ENCODE peak calls at places on chromosomes 7 and 10, in nine cellular contexts. D is transverse colon, W is A549, J is K562, F is upper lobe of left lung, Q is ovary, A is SK-N-SH, C is sigmoid colon, U is HepG2. P is an unnamed sample.

GRCh38 chr10:102764340-102765257 is 20.9 kb downstream of the WBP1L start:
- DNase-seq in W (no peak), C (no peak), J (no peak), U (no peak), Q (no peak), F (no peak), D (no peak), A (no peak), P (no peak)

GRCh38 chr10:70575874-70576802 is 26.4 kb downstream of the PRF1 start:
- DNase-seq in D (peak; percentile 66), F (no peak), U (peak; percentile 15), C (peak; percentile 67), J (peak; percentile 66), W (peak; percentile 13), A (peak; percentile 78), Q (no peak), P (peak; percentile 75)

GRCh38 chr10:113735913-113736312 is 15.6 kb upstream of the PLEKHS1 start:
- DNase-seq in A (no peak), D (no peak), W (peak; percentile 60), C (no peak), U (peak; percentile 19), F (no peak), J (no peak), Q (no peak), P (no peak)

GRCh38 chr7:22433710-22434460 is 66.1 kb downstream of the STEAP1B start:
- DNase-seq in Q (no peak), U (peak; percentile 93), J (peak; percentile 71), A (no peak), D (no peak), F (no peak), W (no peak), C (no peak), P (no peak)

GRCh38 chr7:57769958-57770357 is 320.0 kb downstream of the ZNF716 start:
- DNase-seq in A (peak; percentile 67), W (no peak), C (no peak), Q (no peak), F (peak; percentile 74), U (no peak), D (no peak), J (no peak), P (no peak)

GRCh38 chr7:188174-188573 is 4.2 kb upstream of the FAM20C start:
- DNase-seq in D (no peak), C (no peak), F (no peak), U (no peak), A (no peak), Q (no peak), W (no peak), J (peak; percentile 42), P (no peak)

GRCh38 chr10:29816801-29817558 is 182.2 kb upstream of the SVIL start:
- DNase-seq in U (no peak), C (no peak), W (no peak), F (no peak), D (no peak), Q (no peak), J (no peak), A (no peak), P (no peak)

GRCh38 chr10:131049051-131049450 is 262.5 kb downstream of the TCERG1L start:
- DNase-seq in W (no peak), D (no peak), C (no peak), F (no peak), A (no peak), Q (no peak), J (no peak), U (no peak), P (no peak)

GRCh38 chr7:69781412-69781846 is 183.2 kb downstream of the AUTS2 start:
- DNase-seq in U (no peak), D (no peak), C (peak; percentile 75), W (peak; percentile 14), F (no peak), Q (peak; percentile 40), J (no peak), A (no peak), P (no peak)

GRCh38 chr10:34528320-34528719 is 286.8 kb downstream of the PARD3 start:
- DNase-seq in D (no peak), C (no peak), Q (no peak), A (no peak), U (peak; percentile 41), F (no peak), J (no peak), W (peak; percentile 94), P (no peak)

GRCh38 chr10:62046522-62047239 is 145.2 kb downstream of the ARID5B start:
- DNase-seq in F (no peak), C (peak; percentile 77), D (no peak), U (peak; percentile 67), Q (no peak), W (no peak), J (no peak), A (no peak), P (no peak)

GRCh38 chr10:62045765-62046521 is 144.4 kb downstream of the ARID5B start:
- DNase-seq in U (peak; percentile 83), F (no peak), W (no peak), A (no peak), J (no peak), D (no peak), Q (no peak), C (no peak), P (no peak)

GRCh38 chr10:62044569-62044968 is 143.1 kb downstream of the ARID5B start:
- DNase-seq in U (no peak), Q (no peak), A (no peak), F (no peak), W (no peak), C (no peak), D (no peak), J (no peak), P (no peak)

GRCh38 chr10:62040896-62041295 is 139.4 kb downstream of the ARID5B start:
- DNase-seq in J (no peak), C (no peak), W (no peak), A (no peak), F (no peak), D (no peak), U (no peak), Q (no peak), P (no peak)

DNA sequence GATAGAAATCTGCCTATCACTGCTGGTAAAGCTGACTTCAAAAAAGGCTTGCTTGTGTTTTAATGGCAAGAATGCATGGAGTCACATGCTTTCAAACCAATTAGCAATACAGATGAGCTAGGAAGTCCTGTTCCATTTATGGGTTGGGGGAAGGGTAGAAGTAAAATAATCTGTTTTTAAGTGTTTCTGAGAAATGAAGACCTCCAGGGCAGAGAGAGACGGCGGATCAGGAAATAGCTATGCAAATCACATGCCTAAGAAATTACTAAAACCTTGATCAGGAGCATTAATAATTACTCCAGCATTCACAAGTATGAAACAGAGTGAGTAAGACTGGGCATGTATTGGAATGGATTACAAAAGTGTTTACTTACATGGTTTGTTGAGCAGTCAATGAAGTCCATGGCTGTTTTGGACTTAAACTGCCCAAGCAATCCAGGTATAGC is 142.0 kb downstream of the ARID5B start:
- DNase-seq in Q (no peak), D (no peak), U (no peak), A (no peak), C (no peak), F (no peak), W (no peak), J (no peak), P (no peak)
- TF ChIP-seq EP300 in Q (no peak), D (no peak), U (no peak), A (no peak), C (no peak), F (no peak), W (no peak), J (no peak), P (no peak)

GRCh38 chr7:159172314-159172892 is 27.7 kb upstream of the VIPR2 start:
- DNase-seq in J (no peak), Q (no peak), C (no peak), D (no peak), A (no peak), W (no peak), F (no peak), U (no peak), P (no peak)

GRCh38 chr7:159166530-159166929 is 21.9 kb upstream of the VIPR2 start:
- DNase-seq in Q (no peak), J (no peak), D (no peak), W (no peak), C (no peak), A (no peak), U (no peak), F (no peak), P (no peak)

GRCh38 chr7:159167139-159167538 is 22.5 kb upstream of the VIPR2 start:
- DNase-seq in Q (no peak), W (no peak), C (no peak), D (no peak), A (no peak), F (no peak), U (no peak), J (no peak), P (no peak)

GRCh38 chr7:159165352-159165751 is 20.7 kb upstream of the VIPR2 start:
- DNase-seq in W (no peak), J (no peak), C (no peak), U (no peak), F (no peak), Q (no peak), D (no peak), A (no peak), P (no peak)

DNA sequence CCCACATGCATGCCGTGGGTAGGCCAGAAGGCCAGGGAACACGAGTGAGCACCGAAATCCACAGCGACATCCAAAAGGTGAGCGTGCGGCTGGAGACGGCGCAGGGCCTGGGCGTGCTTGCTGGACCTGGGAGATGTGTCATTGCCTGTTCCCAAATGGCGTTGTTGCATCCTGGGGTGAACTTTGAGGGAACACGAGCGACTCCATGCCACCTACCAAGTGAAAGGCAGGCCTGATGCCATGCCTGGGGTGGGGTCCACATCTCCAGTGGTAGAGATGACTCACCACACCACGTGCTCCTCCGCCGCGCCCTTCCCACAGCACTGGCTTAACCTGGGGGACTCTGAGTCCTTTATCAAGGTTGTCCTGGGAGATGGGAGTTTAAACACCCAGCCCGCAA is 24.7 kb upstream of the VIPR2 start:
- DNase-seq in F (no peak), A (no peak), D (no peak), Q (no peak), W (no peak), J (no peak), C (no peak), U (no peak), P (no peak)
- H3K9me3 ChIP-seq in F (peaks cover 5% of the 10 kb centered on the region), A (no peaks in the 10 kb centered on the region), D (no peaks in the 10 kb centered on the region), Q (no peaks in the 10 kb centered on the region), W (peaks cover 14% of the 10 kb centered on the region), J (peaks cover 2% of the 10 kb centered on the region), C (no peaks in the 10 kb centered on the region), U (peaks cover 4% of the 10 kb centered on the region), P (no peaks in the 10 kb centered on the region)

DNA sequence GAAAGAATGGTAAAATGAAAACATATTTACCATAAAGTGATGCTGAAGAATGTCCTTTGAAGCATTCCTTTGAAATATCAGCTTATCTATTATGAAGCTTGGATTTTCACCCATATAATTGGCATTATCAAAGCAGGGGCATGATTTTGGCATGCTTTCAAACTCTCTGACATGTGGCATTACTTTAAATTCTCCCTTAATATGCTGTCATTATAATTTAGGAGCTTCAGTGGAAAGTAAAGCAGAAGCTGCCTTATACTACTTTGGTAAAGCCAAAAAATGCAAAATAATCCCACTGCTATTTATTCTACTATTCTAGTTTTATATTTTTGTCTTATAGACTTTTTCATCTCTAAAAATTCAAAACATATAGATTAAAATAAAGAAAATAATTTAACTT is 28.0 kb upstream of the HIBADH start:
- DNase-seq in A (peak; percentile 24), C (no peak), F (no peak), W (no peak), U (no peak), D (no peak), J (no peak), Q (no peak), P (no peak)
- H3K4me1 ChIP-seq in A (no peaks in the 10 kb centered on the region), C (no peaks in the 10 kb centered on the region), F (no peaks in the 10 kb centered on the region), W (peaks cover 11% of the 10 kb centered on the region), U (peaks cover 30% of the 10 kb centered on the region), D (no peaks in the 10 kb centered on the region), J (no peaks in the 10 kb centered on the region), Q (no peaks in the 10 kb centered on the region), P (no peaks in the 10 kb centered on the region)

GRCh38 chr7:43602271-43602670 is 19.4 kb downstream of the STK17A start:
- DNase-seq in Q (no peak), J (no peak), A (no peak), F (no peak), D (no peak), C (no peak), U (no peak), W (no peak), P (no peak)
- TF ChIP-seq EP300 in Q (no peak), J (no peak), A (no peak), F (no peak), D (no peak), C (no peak), U (no peak), W (no peak), P (no peak)